ENCODE peak calls at places on chromosomes 2 and 18, in seven cellular contexts. E, V, B, Q, Z, K and F are unnamed samples. For H3K4me1, the result is how much of the 10 kb centered on the place peaks cover.

GRCh38 chr2:157182204-157182709 is 75.2 kb upstream of the GALNT5 start:
- DNase-seq in V (no peak), K (no peak), B (no peak), E (peak), Z (no peak), Q (no peak), F (no peak)

GRCh38 chr18:3449702-3450357 is at the start of gene TGIF1:
- DNase-seq in Q (peak), E (peak), V (peak), Z (peak), K (peak), B (peak), F (no peak)

GRCh38 chr2:172701250-172701649 is 34.4 kb upstream of the RAPGEF4 start:
- DNase-seq in K (no peak), Q (no peak), E (no peak), Z (no peak), B (no peak), V (no peak), F (no peak)

GRCh38 chr2:47237375-47238357 is 82.6 kb upstream of the STPG4 start:
- DNase-seq in Q (peak), Z (no peak), K (no peak), B (peak), V (no peak), E (no peak), F (no peak)

GRCh38 chr2:96550787-96551604 is 14.4 kb downstream of the ARID5A start:
- DNase-seq in B (peak), E (no peak), V (no peak), Z (no peak), Q (no peak), K (no peak), F (no peak)

GRCh38 chr2:238702691-238703415 is 145.0 kb upstream of the TWIST2 start:
- DNase-seq in Q (peak), B (no peak), E (no peak), V (no peak), Z (no peak), K (no peak), F (no peak)

GRCh38 chr18:49865401-49865800 is 52.1 kb upstream of the ACAA2 start:
- DNase-seq in V (no peak), Q (no peak), K (peak), Z (no peak), B (no peak), E (no peak), F (no peak)

GRCh38 chr2:156797832-156798231 is 361.7 kb downstream of the GPD2 start:
- DNase-seq in V (no peak), E (no peak), K (no peak), B (no peak), Z (no peak), Q (no peak), F (no peak)

GRCh38 chr2:73069855-73070650 is 1.5 kb downstream of the SFXN5 start:
- DNase-seq in K (no peak), E (no peak), B (no peak), V (peak), Q (no peak), Z (no peak), F (no peak)

GRCh38 chr2:73827018-73827417 is 1.7 kb upstream of the STAMBP start:
- DNase-seq in B (no peak), Z (no peak), V (no peak), E (peak), Q (no peak), K (no peak), F (no peak)

GRCh38 chr18:7117390-7118355 is at the start of gene LAMA1:
- DNase-seq in E (no peak), V (no peak), Z (no peak), K (peak), B (peak), Q (peak), F (peak)

GRCh38 chr18:78782951-78783563 is 196.6 kb upstream of the SALL3 start:
- DNase-seq in Z (no peak), Q (no peak), K (no peak), B (peak), V (peak), E (no peak), F (no peak)

GRCh38 chr2:65156041-65156440 is 26.1 kb upstream of the RAB1A start:
- DNase-seq in B (no peak), V (no peak), Z (no peak), Q (no peak), E (no peak), K (no peak), F (no peak)

GRCh38 chr18:31138709-31139108 is 23.9 kb downstream of the DSC1 start:
- DNase-seq in V (no peak), E (no peak), Q (no peak), Z (no peak), K (no peak), B (no peak), F (no peak)

GRCh38 chr2:79966882-79967281 is 337.7 kb downstream of the LRRTM1 start:
- DNase-seq in K (no peak), V (no peak), Q (no peak), Z (no peak), B (no peak), E (no peak), F (no peak)

GRCh38 chr2:113218283-113219091 is 44.7 kb downstream of the PSD4 start:
- DNase-seq in Z (no peak), V (no peak), K (peak), B (peak), E (no peak), Q (no peak), F (no peak)

GRCh38 chr18:58997811-58998337 is 133.2 kb downstream of the ZNF532 start:
- DNase-seq in Q (peak), Z (no peak), K (no peak), V (no peak), B (no peak), E (peak), F (no peak)

GRCh38 chr2:172285010-172285621 is 142.3 kb upstream of the ITGA6 start:
- DNase-seq in Z (no peak), E (peak), B (no peak), K (no peak), Q (no peak), V (no peak), F (no peak)

GRCh38 chr2:150191349-150191748 is 296.1 kb downstream of the RND3 start:
- DNase-seq in Q (no peak), K (no peak), V (no peak), E (peak), B (no peak), Z (no peak), F (no peak)

GRCh38 chr18:28794459-28795245 is 617.7 kb upstream of the CDH2 start:
- DNase-seq in B (no peak), Q (no peak), E (no peak), Z (no peak), V (no peak), K (no peak), F (no peak)

GRCh38 chr2:234133004-234133403 is 82.5 kb downstream of the SPP2 start:
- DNase-seq in Z (no peak), V (no peak), E (no peak), B (no peak), Q (no peak), K (no peak), F (no peak)

GRCh38 chr2:138537170-138537915 is 35.8 kb downstream of the SPOPL start:
- DNase-seq in K (no peak), B (no peak), Q (no peak), V (no peak), E (no peak), Z (no peak), F (no peak)

GRCh38 chr2:162490052-162490717 is 146.3 kb downstream of the GCA start:
- DNase-seq in B (no peak), E (no peak), V (no peak), Q (no peak), Z (no peak), K (no peak), F (no peak)

GRCh38 chr2:65554765-65555561 is 122.6 kb upstream of the SPRED2 start:
- DNase-seq in V (no peak), E (no peak), Q (no peak), B (no peak), K (no peak), Z (no peak), F (no peak)

GRCh38 chr2:178761759-178762371 is 45.4 kb downstream of the TTN start:
- DNase-seq in E (peak), B (no peak), K (peak), Z (no peak), Q (no peak), V (no peak), F (peak)

GRCh38 chr2:34025196-34025595 is 426.1 kb upstream of the FAM98A start:
- DNase-seq in B (no peak), K (no peak), E (no peak), V (no peak), Z (no peak), Q (no peak), F (no peak)

GRCh38 chr2:120418174-120418787 is 72.3 kb downstream of the INHBB start:
- DNase-seq in B (no peak), E (no peak), V (peak), Q (no peak), K (no peak), Z (no peak), F (no peak)

GRCh38 chr18:36905560-36905959 is 76.6 kb downstream of the KIAA1328 start:
- DNase-seq in Q (no peak), E (no peak), K (no peak), B (no peak), V (no peak), Z (no peak), F (no peak)

GRCh38 chr18:79418642-79419041 is 22.9 kb downstream of the NFATC1 start:
- DNase-seq in Z (no peak), K (no peak), B (no peak), Q (no peak), V (no peak), E (no peak), F (no peak)

GRCh38 chr2:201233192-201234166 is 26.9 kb upstream of the CASP8 start:
- DNase-seq in K (peak), Q (peak), E (peak), Z (no peak), V (peak), B (peak), F (no peak)

GRCh38 chr18:75545189-75545588 is 117.7 kb upstream of the SMIM21 start:
- DNase-seq in Z (no peak), Q (no peak), V (no peak), B (no peak), E (no peak), K (no peak), F (no peak)

GRCh38 chr18:70490008-70490933 is 201.4 kb downstream of the SOCS6 start:
- DNase-seq in E (peak), K (peak), Q (no peak), B (no peak), Z (no peak), V (no peak), F (peak)

GRCh38 chr2:84417453-84417852 is 41.6 kb downstream of the SUCLG1 start:
- DNase-seq in Q (no peak), V (no peak), Z (no peak), E (no peak), K (no peak), B (no peak), F (no peak)

GRCh38 chr18:49201464-49201863 is 250.7 kb upstream of the SMAD7 start:
- DNase-seq in Z (no peak), E (no peak), B (no peak), V (no peak), Q (no peak), K (no peak), F (no peak)

GRCh38 chr2:212428685-212429480 is 109.7 kb downstream of the ERBB4 start:
- DNase-seq in B (no peak), E (peak), Q (no peak), V (no peak), K (no peak), Z (no peak), F (peak)

GRCh38 chr2:160918909-160919503 is 241.2 kb upstream of the TANK start:
- DNase-seq in V (peak), E (peak), Z (peak), K (peak), Q (peak), B (peak), F (peak)

GRCh38 chr2:172704072-172704936 is 31.3 kb upstream of the RAPGEF4 start:
- DNase-seq in Z (no peak), Q (no peak), E (peak), B (no peak), K (no peak), V (no peak), F (peak)

GRCh38 chr2:96882230-96882629 is 12.3 kb upstream of the SEMA4C start:
- DNase-seq in V (no peak), Q (no peak), E (no peak), B (no peak), K (no peak), Z (no peak), F (no peak)

GRCh38 chr2:218285604-218286003 is 6.7 kb downstream of the TMBIM1 start:
- DNase-seq in K (peak), B (peak), V (no peak), Q (peak), E (no peak), Z (peak), F (no peak)
- H3K4me1 ChIP-seq in K (half or more), B (under half), V (half or more), Q (half or more), E (under half), Z (half or more), F (under half)

GRCh38 chr2:28635251-28635650 is 116.4 kb upstream of the PPP1CB start:
- DNase-seq in B (peak), V (no peak), E (no peak), K (peak), Z (peak), Q (peak), F (no peak)
- H3K27ac ChIP-seq in B (peak), V (peak), E (no peak), K (peak), Z (peak), Q (peak), F (no peak)

GRCh38 chr18:74229891-74230290 is 61.9 kb downstream of the CYB5A start:
- DNase-seq in B (no peak), Q (no peak), V (no peak), Z (no peak), E (no peak), K (peak), F (no peak)
- H3K4me1 ChIP-seq in B (under half), Q (under half), V (under half), Z (under half), E (under half), K (half or more), F (under half)

DNA sequence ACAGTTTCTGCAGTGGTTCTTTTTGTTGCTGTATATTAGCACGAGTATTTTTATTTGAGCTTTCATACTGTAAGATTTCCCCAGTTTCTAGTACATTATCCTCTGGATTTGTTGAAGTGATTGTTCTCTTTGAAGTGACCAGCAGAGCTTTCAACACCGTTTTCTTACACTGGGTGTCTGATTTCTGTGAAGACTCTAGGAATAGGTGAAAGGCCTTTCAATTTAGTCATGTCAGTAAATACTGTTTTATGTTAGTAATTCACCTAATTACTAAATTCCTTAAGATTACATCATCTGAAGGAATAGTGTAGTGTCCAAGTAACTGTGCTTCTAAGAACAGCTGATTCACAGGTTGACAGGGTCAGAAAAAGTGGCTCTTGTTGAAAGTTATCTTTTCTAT is 2.3 kb downstream of the PPM1B start:
- DNase-seq in V (no peak), E (no peak), Z (no peak), Q (no peak), K (no peak), B (no peak), F (no peak)
- H3K27ac ChIP-seq in V (peak), E (peak), Z (peak), Q (peak), K (peak), B (peak), F (no peak)

GRCh38 chr2:177262958-177263450 is 1.5 kb downstream of the NFE2L2 start:
- DNase-seq in V (no peak), Z (no peak), Q (no peak), E (no peak), B (no peak), K (no peak), F (no peak)
- H3K4me1 ChIP-seq in V (half or more), Z (under half), Q (half or more), E (under half), B (under half), K (half or more), F (under half)